ENCODE peak calls at places on chromosomes 3 and 15, in nine cellular contexts. V is ovary, A is stomach, K is neural crest cell, S is endothelial cell, G is astrocyte of the cerebellum, O is dorsolateral prefrontal cortex, Y is endothelial cell of umbilical vein, Q is AG04450. X is an unnamed sample.

GRCh38 chr3:13420817-13421755 is 964 bp upstream of the NUP210 start:
- DNase-seq in G (no peak), S (peak; percentile 12), A (peak; percentile 30), K (no peak), Y (no peak), V (no peak), Q (no peak), O (no peak), X (no peak)

GRCh38 chr15:77753238-77753873 is 120.6 kb upstream of the LINGO1 start:
- DNase-seq in S (peak; percentile 78), O (peak; percentile 41), G (no peak), A (no peak), K (peak; percentile 73), Y (peak; percentile 15), V (no peak), Q (no peak), X (peak; percentile 16)

GRCh38 chr3:117524890-117525289 is 815.3 kb downstream of the TUSC7 start:
- DNase-seq in V (no peak), S (no peak), A (no peak), G (peak; percentile 80), O (no peak), K (no peak), Y (no peak), Q (peak; percentile 26), X (peak; percentile 71)

GRCh38 chr3:122760457-122761271 is 33.0 kb downstream of the HSPBAP1 start:
- DNase-seq in Q (no peak), K (no peak), G (no peak), A (no peak), O (no peak), V (no peak), S (no peak), Y (no peak), X (no peak)

GRCh38 chr3:133669949-133670524 is 8.3 kb upstream of the TOPBP1 start:
- DNase-seq in Q (no peak), A (no peak), S (no peak), O (no peak), Y (no peak), V (no peak), G (no peak), K (no peak), X (no peak)

GRCh38 chr3:126035362-126036050 is 48.4 kb downstream of the SLC41A3 start:
- DNase-seq in G (no peak), O (no peak), Y (no peak), A (no peak), S (no peak), K (no peak), V (no peak), Q (no peak), X (no peak)

GRCh38 chr3:178719036-178719635 is 182.9 kb downstream of the KCNMB2 start:
- DNase-seq in A (no peak), Q (no peak), Y (no peak), O (no peak), V (no peak), K (no peak), G (no peak), S (no peak), X (no peak)

GRCh38 chr3:12228461-12228860 is 60.4 kb upstream of the PPARG start:
- DNase-seq in A (no peak), Y (no peak), V (no peak), G (no peak), K (no peak), O (no peak), Q (no peak), S (no peak), X (no peak)

GRCh38 chr3:120025520-120025919 is 68.7 kb downstream of the GSK3B start:
- DNase-seq in G (no peak), A (no peak), O (no peak), K (no peak), V (no peak), S (no peak), Q (no peak), Y (no peak), X (no peak)

GRCh38 chr15:77419050-77419835 is 661 bp downstream of the PEAK1 start:
- DNase-seq in V (peak; percentile 69), Q (no peak), A (peak; percentile 27), Y (no peak), O (no peak), S (peak; percentile 35), K (peak; percentile 35), G (no peak), X (peak; percentile 66)

GRCh38 chr15:99228120-99228770 is 21.1 kb downstream of the TTC23 start:
- DNase-seq in O (no peak), G (no peak), Q (no peak), K (no peak), Y (no peak), S (no peak), V (no peak), A (no peak), X (no peak)

GRCh38 chr3:12653772-12654171 is 10.1 kb downstream of the RAF1 start:
- DNase-seq in K (no peak), O (no peak), Y (no peak), Q (no peak), V (no peak), S (no peak), G (no peak), A (no peak), X (peak; percentile 22)

GRCh38 chr3:46192939-46193338 is 15.2 kb downstream of the CCR1 start:
- DNase-seq in S (no peak), A (no peak), Q (no peak), Y (no peak), O (no peak), K (no peak), G (no peak), V (no peak), X (no peak)

GRCh38 chr3:46191730-46192129 is 16.4 kb downstream of the CCR1 start:
- DNase-seq in A (no peak), Y (no peak), O (no peak), G (no peak), S (no peak), Q (no peak), V (no peak), K (no peak), X (no peak)

GRCh38 chr3:46186856-46187700 is 21.0 kb downstream of the CCR1 start:
- DNase-seq in A (no peak), V (no peak), S (no peak), G (no peak), Q (no peak), Y (no peak), K (no peak), O (no peak), X (no peak)

GRCh38 chr3:46187876-46188275 is 20.2 kb downstream of the CCR1 start:
- DNase-seq in S (no peak), K (no peak), G (no peak), O (no peak), V (no peak), Y (no peak), Q (no peak), A (no peak), X (peak; percentile 4)

GRCh38 chr3:46188708-46189107 is 19.4 kb downstream of the CCR1 start:
- DNase-seq in K (no peak), S (no peak), A (no peak), Y (no peak), G (no peak), O (no peak), Q (no peak), V (no peak), X (no peak)
- TF ChIP-seq CTCF in K (no peak), S (no peak), A (no peak), Y (no peak), G (no peak), O (no peak), Q (no peak), V (no peak), X (no peak)

GRCh38 chr15:62020576-62021160 is 39.6 kb downstream of the VPS13C start:
- DNase-seq in O (no peak), G (no peak), S (no peak), Q (no peak), K (no peak), Y (no peak), V (no peak), A (no peak), X (no peak)

GRCh38 chr15:62027916-62028315 is 32.3 kb downstream of the VPS13C start:
- DNase-seq in K (no peak), S (no peak), V (no peak), A (no peak), O (no peak), G (no peak), Q (no peak), Y (no peak), X (no peak)

GRCh38 chr15:62026707-62027565 is 33.3 kb downstream of the VPS13C start:
- DNase-seq in G (no peak), K (no peak), O (no peak), S (no peak), A (no peak), V (no peak), Q (no peak), Y (no peak), X (no peak)

DNA sequence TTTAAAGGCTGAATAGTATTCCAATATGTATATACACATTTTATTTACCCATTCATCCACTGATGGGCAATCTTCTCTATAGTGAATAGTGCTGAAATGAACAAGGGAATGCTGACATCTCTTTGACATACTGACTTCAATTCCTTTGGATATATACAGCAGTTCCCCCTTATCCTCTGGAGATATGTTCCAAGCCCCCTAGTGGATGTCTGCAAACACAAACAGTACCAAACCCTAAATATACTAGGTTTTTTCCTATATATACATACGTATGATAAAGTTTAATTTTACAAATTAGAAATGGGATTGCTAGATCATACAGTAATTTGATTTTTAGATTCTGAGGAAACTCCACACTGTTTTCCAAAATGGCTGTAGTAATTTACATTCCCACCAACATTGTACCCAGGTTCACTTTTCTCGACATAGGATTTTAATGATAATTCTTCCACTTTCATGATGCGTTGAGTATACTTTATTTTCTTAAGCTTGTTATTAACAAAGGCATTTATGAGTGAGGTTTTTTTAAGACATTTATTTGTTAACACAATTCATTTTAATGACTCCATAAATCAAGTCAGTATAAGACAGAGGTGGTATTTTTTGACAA is 38.2 kb downstream of the VPS13C start:
- DNase-seq in G (no peak), V (no peak), K (no peak), Y (no peak), A (no peak), S (no peak), O (no peak), Q (no peak), X (no peak)
- TF ChIP-seq CTCF in G (peak; percentile 35), V (no peak), K (peak; percentile 60), Y (peak; percentile 25), A (no peak), S (peak; percentile 60), O (no peak), Q (peak; percentile 37), X (peak; percentile 35)

GRCh38 chr3:137692803-137693431 is 71.2 kb upstream of the SOX14 start:
- DNase-seq in V (no peak), O (no peak), Q (no peak), Y (no peak), S (peak; percentile 68), A (no peak), G (no peak), K (peak; percentile 38), X (no peak)
- TF ChIP-seq CTCF in V (no peak), O (peak; percentile 19), Q (no peak), Y (peak; percentile 18), S (peak; percentile 82), A (peak; percentile 23), G (peak; percentile 11), K (peak; percentile 74), X (no peak)

DNA sequence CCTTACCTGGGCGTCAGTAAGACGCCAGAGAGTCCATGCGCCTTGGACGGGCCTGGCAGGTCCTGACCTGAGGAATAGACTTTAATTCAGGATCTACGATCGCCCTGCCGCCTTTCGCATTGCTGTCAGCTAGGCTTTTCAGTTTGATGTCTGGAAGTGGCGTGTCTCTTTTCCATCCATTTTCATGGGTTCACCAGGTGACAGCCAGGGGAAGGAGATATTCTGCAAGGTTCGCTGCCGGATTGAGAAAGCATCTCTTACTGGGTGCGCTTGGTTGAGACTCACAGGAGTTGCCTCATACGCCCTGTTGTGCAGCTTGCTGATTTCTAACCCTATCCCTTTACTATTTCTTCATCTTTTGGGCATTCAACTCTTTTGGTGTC is 7.4 kb downstream of the EPHA3 start:
- DNase-seq in Y (no peak), Q (no peak), A (no peak), K (no peak), S (no peak), V (no peak), G (no peak), O (no peak), X (no peak)
- TF ChIP-seq CTCF in Y (no peak), Q (no peak), A (peak; percentile 0), K (peak; percentile 41), S (no peak), V (no peak), G (no peak), O (no peak), X (no peak)